ENCODE peak calls at places on chromosomes 2 and 18, in ten cellular contexts. One of them, this sample, is unnamed.

GRCh38 chr2:222297600-222297935 is 1.2 kb downstream of the PAX3 start:
- DNase-seq in left lung: no peak
- DNase-seq in CD4-positive, alpha-beta T cell: no peak
- DNase-seq in adrenal gland: no peak
- DNase-seq in foreskin fibroblast: no peak
- DNase-seq in colonic mucosa: no peak
- DNase-seq in lower leg skin: no peak
- DNase-seq in B cell: no peak
- DNase-seq in fibroblast of the aortic adventitia: no peak
- DNase-seq in astrocyte of the spinal cord: no peak
- DNase-seq in this sample: no peak

GRCh38 chr18:58991127-58991798 is 126.6 kb downstream of the ZNF532 start:
- DNase-seq in foreskin fibroblast: no peak
- DNase-seq in fibroblast of the aortic adventitia: peak
- DNase-seq in colonic mucosa: no peak
- DNase-seq in B cell: no peak
- DNase-seq in CD4-positive, alpha-beta T cell: no peak
- DNase-seq in left lung: no peak
- DNase-seq in lower leg skin: no peak
- DNase-seq in adrenal gland: no peak
- DNase-seq in astrocyte of the spinal cord: peak
- DNase-seq in this sample: no peak

GRCh38 chr2:233072838-233073237 is 12.7 kb downstream of the INPP5D start:
- DNase-seq in CD4-positive, alpha-beta T cell: no peak
- DNase-seq in astrocyte of the spinal cord: no peak
- DNase-seq in adrenal gland: no peak
- DNase-seq in lower leg skin: no peak
- DNase-seq in colonic mucosa: no peak
- DNase-seq in left lung: no peak
- DNase-seq in foreskin fibroblast: no peak
- DNase-seq in B cell: no peak
- DNase-seq in fibroblast of the aortic adventitia: no peak
- DNase-seq in this sample: no peak

GRCh38 chr2:160812830-160813505 is 319.4 kb upstream of the RBMS1 start:
- DNase-seq in astrocyte of the spinal cord: no peak
- DNase-seq in foreskin fibroblast: no peak
- DNase-seq in left lung: no peak
- DNase-seq in colonic mucosa: no peak
- DNase-seq in adrenal gland: no peak
- DNase-seq in B cell: no peak
- DNase-seq in lower leg skin: no peak
- DNase-seq in fibroblast of the aortic adventitia: no peak
- DNase-seq in CD4-positive, alpha-beta T cell: no peak
- DNase-seq in this sample: no peak

GRCh38 chr2:9110893-9111569 is 95.6 kb upstream of the ASAP2 start:
- DNase-seq in foreskin fibroblast: no peak
- DNase-seq in lower leg skin: no peak
- DNase-seq in astrocyte of the spinal cord: peak
- DNase-seq in colonic mucosa: no peak
- DNase-seq in adrenal gland: no peak
- DNase-seq in fibroblast of the aortic adventitia: no peak
- DNase-seq in B cell: no peak
- DNase-seq in CD4-positive, alpha-beta T cell: no peak
- DNase-seq in left lung: no peak
- DNase-seq in this sample: no peak

GRCh38 chr2:194004590-194005206 is 1652.3 kb upstream of the SLC39A10 start:
- DNase-seq in left lung: no peak
- DNase-seq in B cell: no peak
- DNase-seq in astrocyte of the spinal cord: no peak
- DNase-seq in foreskin fibroblast: no peak
- DNase-seq in lower leg skin: no peak
- DNase-seq in colonic mucosa: no peak
- DNase-seq in fibroblast of the aortic adventitia: peak
- DNase-seq in CD4-positive, alpha-beta T cell: no peak
- DNase-seq in adrenal gland: no peak
- DNase-seq in this sample: no peak

GRCh38 chr2:186274936-186275575 is 211.0 kb upstream of the ZC3H15 start:
- DNase-seq in fibroblast of the aortic adventitia: peak
- DNase-seq in astrocyte of the spinal cord: peak
- DNase-seq in B cell: no peak
- DNase-seq in foreskin fibroblast: peak
- DNase-seq in lower leg skin: no peak
- DNase-seq in CD4-positive, alpha-beta T cell: no peak
- DNase-seq in left lung: no peak
- DNase-seq in colonic mucosa: no peak
- DNase-seq in adrenal gland: no peak
- DNase-seq in this sample: no peak

GRCh38 chr2:101679801-101680487 is 17.6 kb upstream of the MAP4K4 start:
- DNase-seq in left lung: no peak
- DNase-seq in colonic mucosa: no peak
- DNase-seq in fibroblast of the aortic adventitia: peak
- DNase-seq in lower leg skin: no peak
- DNase-seq in CD4-positive, alpha-beta T cell: no peak
- DNase-seq in B cell: no peak
- DNase-seq in astrocyte of the spinal cord: peak
- DNase-seq in foreskin fibroblast: no peak
- DNase-seq in adrenal gland: no peak
- DNase-seq in this sample: no peak

GRCh38 chr2:1055014-1055595 is 104.5 kb downstream of the SNTG2 start:
- DNase-seq in left lung: no peak
- DNase-seq in adrenal gland: no peak
- DNase-seq in lower leg skin: no peak
- DNase-seq in astrocyte of the spinal cord: peak
- DNase-seq in colonic mucosa: no peak
- DNase-seq in CD4-positive, alpha-beta T cell: no peak
- DNase-seq in B cell: no peak
- DNase-seq in foreskin fibroblast: peak
- DNase-seq in fibroblast of the aortic adventitia: peak
- DNase-seq in this sample: no peak

GRCh38 chr2:26269571-26270170 is 24.9 kb downstream of the HADHB start:
- DNase-seq in CD4-positive, alpha-beta T cell: no peak
- DNase-seq in lower leg skin: no peak
- DNase-seq in foreskin fibroblast: peak
- DNase-seq in fibroblast of the aortic adventitia: no peak
- DNase-seq in colonic mucosa: no peak
- DNase-seq in B cell: no peak
- DNase-seq in left lung: no peak
- DNase-seq in astrocyte of the spinal cord: no peak
- DNase-seq in adrenal gland: no peak
- DNase-seq in this sample: no peak

GRCh38 chr2:48209214-48209885 is 303.1 kb upstream of the FBXO11 start:
- DNase-seq in lower leg skin: peak
- DNase-seq in CD4-positive, alpha-beta T cell: no peak
- DNase-seq in left lung: no peak
- DNase-seq in adrenal gland: no peak
- DNase-seq in colonic mucosa: no peak
- DNase-seq in astrocyte of the spinal cord: no peak
- DNase-seq in foreskin fibroblast: peak
- DNase-seq in fibroblast of the aortic adventitia: peak
- DNase-seq in B cell: no peak
- DNase-seq in this sample: no peak

GRCh38 chr2:42424033-42424432 is 63.0 kb upstream of the COX7A2L start:
- DNase-seq in left lung: no peak
- DNase-seq in B cell: no peak
- DNase-seq in foreskin fibroblast: no peak
- DNase-seq in lower leg skin: no peak
- DNase-seq in CD4-positive, alpha-beta T cell: no peak
- DNase-seq in adrenal gland: no peak
- DNase-seq in astrocyte of the spinal cord: peak
- DNase-seq in colonic mucosa: no peak
- DNase-seq in fibroblast of the aortic adventitia: peak
- DNase-seq in this sample: no peak

GRCh38 chr2:223674998-223675609 is 72.9 kb upstream of the SCG2 start:
- DNase-seq in astrocyte of the spinal cord: peak
- DNase-seq in colonic mucosa: no peak
- DNase-seq in CD4-positive, alpha-beta T cell: no peak
- DNase-seq in adrenal gland: peak
- DNase-seq in lower leg skin: no peak
- DNase-seq in B cell: no peak
- DNase-seq in fibroblast of the aortic adventitia: peak
- DNase-seq in left lung: no peak
- DNase-seq in foreskin fibroblast: peak
- DNase-seq in this sample: no peak

GRCh38 chr2:183250472-183250871 is 126.2 kb downstream of the NUP35 start:
- DNase-seq in CD4-positive, alpha-beta T cell: no peak
- DNase-seq in B cell: no peak
- DNase-seq in foreskin fibroblast: no peak
- DNase-seq in astrocyte of the spinal cord: no peak
- DNase-seq in colonic mucosa: no peak
- DNase-seq in fibroblast of the aortic adventitia: no peak
- DNase-seq in lower leg skin: no peak
- DNase-seq in adrenal gland: no peak
- DNase-seq in left lung: no peak
- DNase-seq in this sample: no peak

GRCh38 chr2:183253441-183254130 is 129.3 kb downstream of the NUP35 start:
- DNase-seq in foreskin fibroblast: no peak
- DNase-seq in adrenal gland: no peak
- DNase-seq in colonic mucosa: no peak
- DNase-seq in B cell: no peak
- DNase-seq in fibroblast of the aortic adventitia: no peak
- DNase-seq in lower leg skin: no peak
- DNase-seq in left lung: no peak
- DNase-seq in CD4-positive, alpha-beta T cell: no peak
- DNase-seq in astrocyte of the spinal cord: no peak
- DNase-seq in this sample: no peak

GRCh38 chr2:183250061-183250460 is 125.8 kb downstream of the NUP35 start:
- DNase-seq in fibroblast of the aortic adventitia: no peak
- DNase-seq in foreskin fibroblast: no peak
- DNase-seq in CD4-positive, alpha-beta T cell: no peak
- DNase-seq in left lung: no peak
- DNase-seq in B cell: no peak
- DNase-seq in adrenal gland: no peak
- DNase-seq in astrocyte of the spinal cord: no peak
- DNase-seq in colonic mucosa: no peak
- DNase-seq in lower leg skin: no peak
- DNase-seq in this sample: no peak

GRCh38 chr2:183244300-183244849 is 120.1 kb downstream of the NUP35 start:
- DNase-seq in CD4-positive, alpha-beta T cell: no peak
- DNase-seq in lower leg skin: no peak
- DNase-seq in fibroblast of the aortic adventitia: no peak
- DNase-seq in colonic mucosa: no peak
- DNase-seq in foreskin fibroblast: no peak
- DNase-seq in astrocyte of the spinal cord: no peak
- DNase-seq in left lung: no peak
- DNase-seq in B cell: no peak
- DNase-seq in adrenal gland: no peak
- DNase-seq in this sample: no peak

GRCh38 chr2:183248866-183249567 is 124.8 kb downstream of the NUP35 start:
- DNase-seq in foreskin fibroblast: peak
- DNase-seq in adrenal gland: no peak
- DNase-seq in left lung: no peak
- DNase-seq in colonic mucosa: no peak
- DNase-seq in astrocyte of the spinal cord: peak
- DNase-seq in B cell: no peak
- DNase-seq in lower leg skin: no peak
- DNase-seq in fibroblast of the aortic adventitia: peak
- DNase-seq in CD4-positive, alpha-beta T cell: no peak
- DNase-seq in this sample: no peak
- TF ChIP-seq CTCF in foreskin fibroblast: peak
- TF ChIP-seq CTCF in adrenal gland: peak
- TF ChIP-seq CTCF in left lung: peak
- TF ChIP-seq CTCF in colonic mucosa: peak
- TF ChIP-seq CTCF in astrocyte of the spinal cord: peak
- TF ChIP-seq CTCF in B cell: peak
- TF ChIP-seq CTCF in lower leg skin: no peak
- TF ChIP-seq CTCF in fibroblast of the aortic adventitia: peak
- TF ChIP-seq CTCF in CD4-positive, alpha-beta T cell: peak
- TF ChIP-seq CTCF in this sample: peak

GRCh38 chr2:231672617-231673347 is 35.5 kb upstream of the PTMA start:
- DNase-seq in adrenal gland: peak
- DNase-seq in left lung: no peak
- DNase-seq in lower leg skin: no peak
- DNase-seq in astrocyte of the spinal cord: peak
- DNase-seq in fibroblast of the aortic adventitia: no peak
- DNase-seq in foreskin fibroblast: peak
- DNase-seq in B cell: peak
- DNase-seq in CD4-positive, alpha-beta T cell: no peak
- DNase-seq in colonic mucosa: peak
- DNase-seq in this sample: no peak
- TF ChIP-seq CTCF in adrenal gland: no peak
- TF ChIP-seq CTCF in left lung: no peak
- TF ChIP-seq CTCF in lower leg skin: no peak
- TF ChIP-seq CTCF in astrocyte of the spinal cord: peak
- TF ChIP-seq CTCF in fibroblast of the aortic adventitia: peak
- TF ChIP-seq CTCF in foreskin fibroblast: peak
- TF ChIP-seq CTCF in B cell: peak
- TF ChIP-seq CTCF in CD4-positive, alpha-beta T cell: no peak
- TF ChIP-seq CTCF in colonic mucosa: peak
- TF ChIP-seq CTCF in this sample: no peak

DNA sequence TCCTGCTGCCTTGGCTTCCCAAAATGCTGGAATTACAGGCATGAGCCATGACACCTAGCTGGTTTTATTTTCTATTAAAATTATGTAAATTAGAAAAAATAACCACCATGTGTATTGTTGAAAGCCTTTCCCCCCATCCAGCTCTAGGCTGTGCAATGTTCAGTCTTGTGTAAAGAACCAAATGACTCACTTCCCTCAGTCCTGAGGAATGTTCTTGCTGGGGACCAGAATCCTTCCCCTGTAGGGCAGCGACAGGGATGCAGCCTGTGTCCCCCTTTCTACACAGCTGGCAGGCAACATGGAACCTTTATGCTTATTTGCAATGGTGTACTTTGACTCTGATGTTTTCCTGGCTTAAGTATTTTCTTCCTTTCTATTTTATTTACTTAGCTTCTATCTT is 29.4 kb downstream of the AOX1 start:
- DNase-seq in B cell: no peak
- DNase-seq in CD4-positive, alpha-beta T cell: no peak
- DNase-seq in colonic mucosa: no peak
- DNase-seq in fibroblast of the aortic adventitia: peak
- DNase-seq in astrocyte of the spinal cord: peak
- DNase-seq in foreskin fibroblast: peak
- DNase-seq in adrenal gland: peak
- DNase-seq in left lung: no peak
- DNase-seq in lower leg skin: no peak
- DNase-seq in this sample: no peak
- TF ChIP-seq CTCF in B cell: no peak
- TF ChIP-seq CTCF in CD4-positive, alpha-beta T cell: no peak
- TF ChIP-seq CTCF in colonic mucosa: no peak
- TF ChIP-seq CTCF in fibroblast of the aortic adventitia: no peak
- TF ChIP-seq CTCF in astrocyte of the spinal cord: no peak
- TF ChIP-seq CTCF in foreskin fibroblast: no peak
- TF ChIP-seq CTCF in adrenal gland: peak
- TF ChIP-seq CTCF in left lung: no peak
- TF ChIP-seq CTCF in lower leg skin: no peak
- TF ChIP-seq CTCF in this sample: no peak

DNA sequence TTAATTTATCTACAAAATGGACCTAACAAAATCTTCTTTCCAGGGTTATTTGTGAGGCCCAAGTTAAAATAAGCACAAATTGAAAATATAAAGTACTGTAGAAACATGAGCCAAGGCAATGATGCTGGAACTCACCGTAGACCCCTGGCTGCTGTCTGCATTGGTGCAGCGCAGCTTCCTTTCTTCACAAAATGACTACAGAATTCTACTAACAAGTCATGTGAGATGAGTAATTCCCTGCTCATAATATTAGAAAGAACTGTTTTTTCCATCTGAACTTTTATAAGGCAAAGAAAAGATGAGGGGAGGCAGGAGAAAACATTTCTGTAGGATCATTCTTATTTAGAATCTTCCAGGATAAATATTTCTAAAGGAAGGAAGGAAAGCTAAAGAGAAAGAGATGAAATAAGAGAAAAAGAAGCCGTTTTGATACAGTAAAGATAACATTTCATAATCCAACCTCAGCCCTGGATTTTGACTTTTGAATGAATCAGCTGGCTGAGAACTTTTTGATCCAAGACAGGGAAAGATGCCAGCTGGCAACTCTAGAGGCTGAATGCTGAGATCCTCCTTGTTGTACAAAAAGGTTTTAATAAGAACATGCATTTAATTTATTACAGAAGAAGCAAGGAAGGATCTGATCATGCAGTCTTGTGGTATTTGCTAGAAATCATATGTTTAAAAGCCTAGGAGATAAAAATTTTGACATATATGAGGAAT is 183.9 kb upstream of the KLHL14 start:
- DNase-seq in B cell: no peak
- DNase-seq in left lung: no peak
- DNase-seq in CD4-positive, alpha-beta T cell: no peak
- DNase-seq in astrocyte of the spinal cord: peak
- DNase-seq in adrenal gland: peak
- DNase-seq in colonic mucosa: no peak
- DNase-seq in lower leg skin: no peak
- DNase-seq in foreskin fibroblast: peak
- DNase-seq in fibroblast of the aortic adventitia: peak
- DNase-seq in this sample: no peak
- TF ChIP-seq CTCF in B cell: peak
- TF ChIP-seq CTCF in left lung: no peak
- TF ChIP-seq CTCF in CD4-positive, alpha-beta T cell: no peak
- TF ChIP-seq CTCF in astrocyte of the spinal cord: peak
- TF ChIP-seq CTCF in adrenal gland: peak
- TF ChIP-seq CTCF in colonic mucosa: no peak
- TF ChIP-seq CTCF in lower leg skin: no peak
- TF ChIP-seq CTCF in foreskin fibroblast: no peak
- TF ChIP-seq CTCF in fibroblast of the aortic adventitia: peak
- TF ChIP-seq CTCF in this sample: no peak